ENCODE peak calls at places on chromosome X, in four cellular contexts. G is tibial nerve, Z is cardiac muscle cell, W is SK-N-SH. Y is an unnamed sample. For H3K36me3 and H3K9me3, the result is how much of the 10 kb centered on the place peaks cover.

GRCh38 chrX:97089116-97089515 is 205.4 kb downstream of the RPA4 start:
- DNase-seq in Z (no peak), G (no peak), W (no peak), Y (no peak)

GRCh38 chrX:134670241-134670811 is 12.1 kb upstream of the PLAC1 start:
- DNase-seq in W (no peak), G (no peak), Z (no peak), Y (no peak)

GRCh38 chrX:154986826-154987575 is 35.5 kb downstream of the F8 start:
- DNase-seq in W (no peak), G (no peak), Z (no peak), Y (no peak)

GRCh38 chrX:134933248-134933647 is 57.5 kb upstream of the SMIM10 start:
- DNase-seq in G (no peak), Z (no peak), W (no peak), Y (no peak)

GRCh38 chrX:71493111-71493613 is 39.7 kb upstream of the OGT start:
- DNase-seq in W (no peak), Z (no peak), G (peak), Y (no peak)

GRCh38 chrX:39047174-39047573 is 245.9 kb downstream of the MID1IP1 start:
- DNase-seq in W (no peak), Z (no peak), G (no peak), Y (no peak)

GRCh38 chrX:49276671-49277519 is 7.3 kb downstream of the PPP1R3F start:
- DNase-seq in W (no peak), Z (no peak), G (no peak), Y (no peak)

GRCh38 chrX:148265829-148266228 is 234.6 kb upstream of the AFF2 start:
- DNase-seq in Z (no peak), G (no peak), W (no peak), Y (no peak)

GRCh38 chrX:10350991-10351390 is 194.2 kb downstream of the CLCN4 start:
- DNase-seq in W (no peak), G (no peak), Z (no peak), Y (no peak)

GRCh38 chrX:27884654-27885053 is 76.9 kb downstream of the MAGEB10 start:
- DNase-seq in G (no peak), Z (no peak), W (no peak), Y (no peak)

GRCh38 chrX:139850968-139851367 is 81.9 kb downstream of the ATP11C start:
- DNase-seq in W (no peak), Z (no peak), G (no peak), Y (no peak)

GRCh38 chrX:44997282-44997813 is 124.4 kb downstream of the KDM6A start:
- DNase-seq in W (no peak), Z (no peak), G (no peak), Y (no peak)

GRCh38 chrX:114152130-114152529 is 431.8 kb upstream of the HTR2C start:
- DNase-seq in W (no peak), G (no peak), Z (no peak), Y (no peak)

GRCh38 chrX:31702208-31702607 is 630.4 kb upstream of the FTHL17 start:
- DNase-seq in W (no peak), G (no peak), Z (no peak), Y (no peak)

GRCh38 chrX:29187264-29187663 is 600.0 kb downstream of the IL1RAPL1 start:
- DNase-seq in Z (no peak), G (no peak), W (no peak), Y (no peak)

GRCh38 chrX:104330966-104331365 is 76.2 kb upstream of the ESX1 start:
- DNase-seq in Z (no peak), G (no peak), W (no peak), Y (no peak)

GRCh38 chrX:56130436-56130835 is 101.7 kb upstream of the KLF8 start:
- DNase-seq in W (no peak), G (no peak), Z (no peak), Y (no peak)

GRCh38 chrX:10615931-10616780 is 4.2 kb downstream of the MID1 start:
- DNase-seq in Z (peak), G (peak), W (peak), Y (peak)

GRCh38 chrX:45842207-45842900 is 641.7 kb upstream of the DIPK2B start:
- DNase-seq in W (no peak), Z (no peak), G (no peak), Y (no peak)

GRCh38 chrX:102154900-102155805 is 624 bp downstream of the BEX5 start:
- DNase-seq in Z (peak), G (no peak), W (peak), Y (no peak)

GRCh38 chrX:77768787-77769186 is 17.2 kb downstream of the ATRX start:
- DNase-seq in Z (no peak), G (no peak), W (no peak), Y (no peak)

GRCh38 chrX:17442898-17443297 is 67.9 kb downstream of the NHS start:
- DNase-seq in G (no peak), W (no peak), Z (no peak), Y (no peak)

GRCh38 chrX:32395878-32396277 is 815.5 kb downstream of the DMD start:
- DNase-seq in Z (no peak), G (no peak), W (no peak), Y (no peak)

GRCh38 chrX:72111011-72111708 is 20.6 kb downstream of the RTL5 start:
- DNase-seq in W (no peak), Z (no peak), G (no peak), Y (no peak)

GRCh38 chrX:27445438-27445837 is 17.7 kb downstream of the PPP4R3C start:
- DNase-seq in W (no peak), Z (no peak), G (no peak), Y (no peak)

GRCh38 chrX:16113978-16114554 is 9.3 kb upstream of the GRPR start:
- DNase-seq in G (no peak), Z (no peak), W (no peak), Y (no peak)

GRCh38 chrX:147803948-147804347 is 107.8 kb upstream of the FMR1 start:
- DNase-seq in G (no peak), W (peak), Z (peak), Y (no peak)

GRCh38 chrX:1610736-1611135 is 4.1 kb upstream of the ASMT start:
- DNase-seq in W (no peak), G (no peak), Z (no peak), Y (no peak)
- H3K4me3 ChIP-seq in W (no peak), G (no peak), Z (no peak), Y (no peak)

GRCh38 chrX:1416327-1416784 is 24.4 kb upstream of the SLC25A6 start:
- DNase-seq in G (no peak), W (no peak), Z (no peak), Y (no peak)
- H3K36me3 ChIP-seq in G (under half), W (under half), Z (under half), Y (under half)

DNA sequence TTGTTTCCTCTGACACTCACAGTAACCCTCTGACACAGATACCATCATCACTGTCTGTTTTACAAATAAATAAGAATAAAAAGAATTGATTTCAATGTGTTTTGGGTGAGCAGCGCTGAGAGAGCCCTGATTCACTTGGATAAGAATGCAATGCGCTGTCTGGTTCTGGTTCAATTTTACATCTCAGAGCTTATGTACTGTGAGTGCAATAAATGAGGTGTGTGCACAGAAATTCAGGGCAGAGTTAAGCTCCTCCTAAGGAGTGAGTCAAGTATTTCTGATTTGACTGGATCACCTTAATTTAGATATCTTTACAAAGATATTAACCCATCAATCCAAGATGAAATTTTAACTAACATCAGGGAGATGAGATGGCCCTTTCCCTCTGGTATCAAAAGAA is 11.2 kb downstream of the FAM9C start:
- DNase-seq in G (no peak), Z (no peak), W (no peak), Y (no peak)
- H3K9me3 ChIP-seq in G (under half), Z (under half), W (under half), Y (under half)

GRCh38 chrX:53072418-53073114 is 9.6 kb upstream of the TSPYL2 start:
- DNase-seq in W (no peak), G (no peak), Z (no peak), Y (no peak)

GRCh38 chrX:53071064-53071463 is 11.1 kb upstream of the TSPYL2 start:
- DNase-seq in Z (no peak), G (no peak), W (no peak), Y (no peak)

GRCh38 chrX:53071604-53072417 is 10.4 kb upstream of the TSPYL2 start:
- DNase-seq in Z (peak), W (peak), G (peak), Y (peak)

GRCh38 chrX:53074987-53075386 is 7.2 kb upstream of the TSPYL2 start:
- DNase-seq in W (no peak), G (no peak), Z (no peak), Y (no peak)

DNA sequence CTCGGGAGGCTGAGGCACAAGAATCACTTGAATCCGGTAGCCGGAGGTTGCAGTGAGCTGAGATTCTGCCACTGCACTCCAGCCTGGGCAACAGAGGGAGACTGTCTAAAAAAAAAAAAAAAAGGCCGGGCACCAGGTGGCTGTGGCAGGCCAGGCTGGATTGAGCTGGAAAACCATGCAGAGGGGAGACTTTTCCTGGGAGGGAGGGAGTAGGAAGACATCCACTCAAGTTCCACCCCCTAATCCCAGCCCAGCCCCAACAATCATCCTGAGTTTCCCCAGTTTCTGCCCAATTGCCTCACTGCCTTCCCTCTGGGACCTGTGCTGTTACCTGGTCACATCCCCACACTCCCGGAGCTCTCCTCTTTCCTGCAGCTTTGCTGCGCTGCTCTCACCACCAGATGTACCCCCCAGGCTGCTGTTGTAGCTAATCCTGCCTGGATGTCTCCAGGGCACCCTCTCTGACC is 9.0 kb upstream of the TSPYL2 start:
- DNase-seq in W (no peak), Z (no peak), G (no peak), Y (peak)
- H3K4me3 ChIP-seq in W (no peak), Z (no peak), G (no peak), Y (no peak)